ENCODE peak calls at places on chromosomes 5 and 9, in six cellular contexts. R is AG10803, X is HL-60, C is IMR-90, Z is neural crest cell, O is GM13977. Y is an unnamed sample.

GRCh38 chr5:57166250-57166649 is 7.6 kb upstream of the GPBP1 start:
- DNase-seq in X (no peak), C (no peak), R (no peak), O (no peak), Z (no peak), Y (no peak)

GRCh38 chr5:2038337-2039179 is 155.8 kb upstream of the IRX4 start:
- DNase-seq in Z (peak; percentile 94), X (peak; percentile 11), R (peak; percentile 30), O (peak; percentile 93), C (peak; percentile 3), Y (peak; percentile 91)

GRCh38 chr5:81819556-81820314 is 68.8 kb upstream of the SSBP2 start:
- DNase-seq in Z (no peak), R (no peak), O (no peak), X (no peak), C (peak; percentile 61), Y (no peak)

GRCh38 chr5:134003957-134004625 is 684 bp downstream of the VDAC1 start:
- DNase-seq in O (peak; percentile 78), Z (peak; percentile 41), R (peak; percentile 45), C (peak; percentile 42), X (peak; percentile 36), Y (peak; percentile 66)

GRCh38 chr9:87601175-87601574 is 103.5 kb downstream of the DAPK1 start:
- DNase-seq in Z (no peak), C (no peak), X (no peak), O (no peak), R (no peak), Y (peak; percentile 37)

GRCh38 chr5:55650391-55650790 is 61.7 kb downstream of the SLC38A9 start:
- DNase-seq in R (peak; percentile 63), Z (no peak), O (no peak), X (no peak), C (peak; percentile 84), Y (no peak)

GRCh38 chr5:97090944-97091343 is 51.5 kb downstream of the LIX1 start:
- DNase-seq in R (no peak), O (no peak), X (no peak), Z (no peak), C (no peak), Y (no peak)

GRCh38 chr5:133428072-133428660 is 184.2 kb downstream of the FSTL4 start:
- DNase-seq in O (no peak), X (no peak), R (no peak), Z (no peak), C (no peak), Y (no peak)

GRCh38 chr5:13581132-13581531 is 363.4 kb downstream of the DNAH5 start:
- DNase-seq in C (no peak), X (no peak), Z (no peak), R (no peak), O (no peak), Y (no peak)

GRCh38 chr9:99387416-99387815 is 165.3 kb downstream of the SEC61B start:
- DNase-seq in Z (no peak), R (no peak), O (no peak), C (no peak), X (no peak), Y (no peak)

GRCh38 chr9:129702563-129702962 is 37.1 kb downstream of the PRRX2 start:
- DNase-seq in O (no peak), R (peak; percentile 99), C (peak; percentile 88), X (no peak), Z (no peak), Y (no peak)

GRCh38 chr5:95729115-95730010 is 1.8 kb upstream of the RHOBTB3 start:
- DNase-seq in O (no peak), C (no peak), Z (no peak), X (no peak), R (no peak), Y (no peak)

GRCh38 chr9:74777136-74777879 is 110.4 kb downstream of the TRPM6 start:
- DNase-seq in R (peak; percentile 57), Z (peak; percentile 73), O (peak; percentile 49), C (peak; percentile 54), X (peak; percentile 6), Y (peak; percentile 82)

GRCh38 chr5:143714629-143715028 is 97.3 kb upstream of the HMHB1 start:
- DNase-seq in R (no peak), X (no peak), C (peak; percentile 60), O (peak; percentile 13), Z (no peak), Y (no peak)

GRCh38 chr5:112546946-112547647 is 128.0 kb upstream of the EPB41L4A start:
- DNase-seq in O (no peak), X (no peak), Z (no peak), C (no peak), R (no peak), Y (no peak)

DNA sequence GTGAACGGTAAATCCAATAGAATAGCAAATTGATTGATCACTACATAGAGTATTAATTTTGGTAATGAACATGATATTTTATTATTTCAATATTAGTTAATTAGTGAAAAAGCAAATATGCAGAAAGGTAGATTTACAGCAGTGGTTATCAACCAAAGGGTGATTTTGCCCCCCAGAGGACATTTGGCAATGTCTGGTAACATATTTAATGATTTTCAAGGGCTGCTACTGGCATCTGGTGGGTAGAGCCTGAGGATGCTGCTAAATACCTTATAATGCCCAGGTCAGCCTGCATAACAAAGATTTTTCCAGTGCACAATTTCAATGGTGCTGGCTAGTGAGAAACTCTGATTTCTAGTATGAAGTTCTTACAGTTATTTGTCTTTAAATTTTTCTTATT is 1313.7 kb downstream of the PTPRD start:
- DNase-seq in C (no peak), R (no peak), O (no peak), Z (no peak), X (no peak), Y (no peak)
- TF ChIP-seq CTCF in C (no peak), R (no peak), O (no peak), Z (no peak), X (no peak), Y (no peak)

GRCh38 chr9:77455312-77455927 is 192.7 kb downstream of the GNA14 start:
- DNase-seq in O (peak; percentile 45), R (no peak), X (peak; percentile 28), C (no peak), Z (no peak), Y (no peak)
- TF ChIP-seq CTCF in O (peak; percentile 52), R (peak; percentile 53), X (peak; percentile 58), C (peak; percentile 35), Z (peak; percentile 58), Y (peak; percentile 19)

DNA sequence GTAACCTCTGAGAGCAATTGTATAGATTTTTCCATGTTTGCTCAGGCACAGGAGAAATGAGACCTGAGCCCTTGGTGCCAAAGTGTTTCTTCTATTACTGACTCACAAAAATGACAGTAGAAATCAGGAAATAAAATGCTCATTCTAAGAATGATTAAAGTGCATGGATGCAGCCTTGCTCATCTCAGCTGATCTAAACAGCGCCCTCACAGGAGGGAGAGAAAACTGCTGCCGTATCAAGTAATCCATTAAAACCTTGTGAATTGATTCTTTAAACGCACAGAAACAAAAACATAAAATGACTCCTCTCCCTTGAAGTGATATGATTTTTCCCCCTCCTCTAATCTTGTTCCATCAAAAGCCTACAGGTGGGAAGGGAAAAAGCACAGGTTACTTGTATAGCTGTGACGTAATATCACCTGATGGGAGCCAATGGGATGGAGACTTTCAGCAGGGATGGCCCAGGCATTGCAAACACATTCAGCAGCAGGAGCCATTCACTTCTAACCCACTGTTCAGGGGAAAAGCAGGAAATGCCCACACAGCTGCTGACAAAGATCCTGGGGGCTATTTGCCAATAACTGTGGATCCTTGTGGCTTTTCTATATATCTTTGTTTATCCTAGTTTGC is 76.7 kb downstream of the PLCXD3 start:
- DNase-seq in C (peak; percentile 11), R (no peak), X (no peak), O (no peak), Z (no peak), Y (peak; percentile 57)
- TF ChIP-seq CTCF in C (peak; percentile 43), R (peak; percentile 38), X (peak; percentile 30), O (peak; percentile 39), Z (peak; percentile 65), Y (peak; percentile 76)

GRCh38 chr9:91775011-91775707 is 174.9 kb downstream of the ROR2 start:
- DNase-seq in X (peak; percentile 37), Z (peak; percentile 75), R (peak; percentile 47), C (peak; percentile 58), O (peak; percentile 81), Y (peak; percentile 87)

GRCh38 chr9:91777437-91777836 is 172.6 kb downstream of the ROR2 start:
- DNase-seq in C (peak; percentile 80), X (no peak), Z (no peak), R (peak; percentile 87), O (no peak), Y (no peak)

GRCh38 chr9:91778031-91778430 is 172.0 kb downstream of the ROR2 start:
- DNase-seq in R (peak; percentile 52), C (peak; percentile 29), X (no peak), Z (no peak), O (no peak), Y (no peak)

GRCh38 chr9:91776409-91777365 is 173.3 kb downstream of the ROR2 start:
- DNase-seq in R (peak; percentile 54), Z (no peak), X (peak; percentile 56), O (no peak), C (peak; percentile 61), Y (no peak)

DNA sequence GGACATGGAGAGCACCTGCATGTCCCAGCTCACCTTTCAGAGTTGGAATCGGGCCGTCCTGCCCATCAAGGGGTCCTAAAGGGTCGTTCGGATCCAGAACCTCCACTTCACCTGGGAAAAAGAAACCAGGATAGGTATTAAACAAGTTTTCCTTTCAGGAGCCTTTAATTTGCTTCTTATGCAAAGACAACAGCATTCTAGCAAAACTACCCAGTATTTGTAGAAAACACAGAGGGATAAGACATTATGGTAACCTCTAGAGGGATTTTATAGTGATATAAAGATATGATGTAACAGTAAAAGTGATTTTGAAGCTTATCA is 174.4 kb downstream of the ROR2 start:
- DNase-seq in O (no peak), Z (no peak), C (no peak), R (no peak), X (no peak), Y (no peak)
- TF ChIP-seq CTCF in O (no peak), Z (peak; percentile 5), C (no peak), R (no peak), X (no peak), Y (peak; percentile 67)

DNA sequence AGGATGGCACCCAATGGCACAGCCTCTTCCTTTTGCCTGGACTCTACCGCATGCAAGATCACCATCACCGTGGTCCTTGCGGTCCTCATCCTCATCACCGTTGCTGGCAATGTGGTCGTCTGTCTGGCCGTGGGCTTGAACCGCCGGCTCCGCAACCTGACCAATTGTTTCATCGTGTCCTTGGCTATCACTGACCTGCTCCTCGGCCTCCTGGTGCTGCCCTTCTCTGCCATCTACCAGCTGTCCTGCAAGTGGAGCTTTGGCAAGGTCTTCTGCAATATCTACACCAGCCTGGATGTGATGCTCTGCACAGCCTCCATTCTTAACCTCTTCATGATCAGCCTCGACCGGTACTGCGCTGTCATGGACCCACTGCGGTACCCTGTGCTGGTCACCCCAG is 25.4 kb downstream of the HRH2 start:
- DNase-seq in R (no peak), O (no peak), C (no peak), X (no peak), Z (no peak), Y (no peak)
- TF ChIP-seq CTCF in R (no peak), O (no peak), C (no peak), X (no peak), Z (no peak), Y (no peak)

GRCh38 chr5:129906177-129906887 is 2.1 kb downstream of the CHSY3 start:
- DNase-seq in C (no peak), O (no peak), X (no peak), R (peak; percentile 41), Z (no peak), Y (peak; percentile 34)
- TF ChIP-seq CTCF in C (no peak), O (no peak), X (no peak), R (peak; percentile 44), Z (no peak), Y (no peak)